ENCODE peak calls at places on chromosome 22, in ten cellular contexts. R, F, G, Z, U, C, V, N, Q and D are unnamed samples.

GRCh38 chr22:46081036-46081830 is 69.1 kb upstream of the PPARA start:
- DNase-seq in R (no peak), F (no peak), G (no peak), Z (no peak), U (peak; percentile 48), C (no peak), V (no peak), N (no peak), Q (no peak), D (no peak)

GRCh38 chr22:39134366-39135091 is 18.0 kb downstream of the CBX7 start:
- DNase-seq in R (no peak), F (no peak), G (no peak), Z (no peak), U (no peak), C (no peak), V (no peak), N (no peak), Q (no peak), D (no peak)

GRCh38 chr22:37896939-37897338 is 9.2 kb upstream of the MICALL1 start:
- DNase-seq in R (no peak), F (no peak), G (no peak), Z (no peak), U (no peak), C (no peak), V (no peak), N (no peak), Q (no peak), D (no peak)

GRCh38 chr22:37848587-37849088 is 581 bp upstream of the EIF3L start:
- DNase-seq in R (no peak), F (peak; percentile 34), G (no peak), Z (no peak), U (no peak), C (no peak), V (no peak), N (no peak), Q (no peak), D (no peak)

GRCh38 chr22:46450931-46451660 is 86.3 kb downstream of the CELSR1 start:
- DNase-seq in R (no peak), F (no peak), G (no peak), Z (no peak), U (no peak), C (no peak), V (no peak), N (no peak), Q (no peak), D (no peak)

GRCh38 chr22:39343259-39344045 is 6.3 kb upstream of the SYNGR1 start:
- DNase-seq in R (peak; percentile 40), F (peak; percentile 67), G (peak; percentile 41), Z (no peak), U (peak; percentile 65), C (peak; percentile 57), V (peak; percentile 62), N (no peak), Q (no peak), D (peak; percentile 45)

GRCh38 chr22:25048659-25049657 is 96.4 kb downstream of the KIAA1671 start:
- DNase-seq in R (peak; percentile 60), F (peak; percentile 69), G (peak; percentile 59), Z (peak; percentile 41), U (peak; percentile 65), C (peak; percentile 54), V (peak; percentile 71), N (peak; percentile 44), Q (peak; percentile 52), D (peak; percentile 64)

GRCh38 chr22:39526736-39527171 is 5.8 kb downstream of the RPS19BP1 start:
- DNase-seq in R (no peak), F (peak; percentile 57), G (no peak), Z (no peak), U (no peak), C (no peak), V (no peak), N (no peak), Q (no peak), D (no peak)

GRCh38 chr22:21038405-21038804 is 6.0 kb upstream of the SLC7A4 start:
- DNase-seq in R (no peak), F (no peak), G (no peak), Z (no peak), U (no peak), C (peak; percentile 56), V (no peak), N (no peak), Q (no peak), D (no peak)

GRCh38 chr22:27028093-27028492 is 370.7 kb downstream of the MIAT start:
- DNase-seq in R (no peak), F (no peak), G (no peak), Z (no peak), U (no peak), C (no peak), V (no peak), N (no peak), Q (no peak), D (no peak)

GRCh38 chr22:24894998-24895397 is 51.5 kb downstream of the LHFPL7 start:
- DNase-seq in R (no peak), F (peak; percentile 3), G (no peak), Z (peak; percentile 76), U (no peak), C (peak; percentile 62), V (no peak), N (no peak), Q (no peak), D (peak; percentile 7)

GRCh38 chr22:23705358-23705757 is 14.5 kb downstream of the RGL4 start:
- DNase-seq in R (peak; percentile 23), F (no peak), G (no peak), Z (no peak), U (no peak), C (no peak), V (no peak), N (no peak), Q (no peak), D (no peak)

GRCh38 chr22:25420925-25421904 is 143.3 kb upstream of the GRK3 start:
- DNase-seq in R (no peak), F (no peak), G (no peak), Z (no peak), U (no peak), C (peak; percentile 26), V (no peak), N (no peak), Q (no peak), D (no peak)

GRCh38 chr22:21051836-21052400 is 6.2 kb downstream of the LRRC74B start:
- DNase-seq in R (no peak), F (peak; percentile 6), G (no peak), Z (no peak), U (no peak), C (peak; percentile 21), V (no peak), N (no peak), Q (no peak), D (no peak)

GRCh38 chr22:24200616-24201212 is 19.4 kb downstream of the SUSD2 start:
- DNase-seq in R (no peak), F (no peak), G (no peak), Z (peak; percentile 35), U (no peak), C (peak; percentile 82), V (no peak), N (no peak), Q (no peak), D (peak; percentile 29)

GRCh38 chr22:39179401-39179827 is 26.9 kb upstream of the CBX7 start:
- DNase-seq in R (no peak), F (no peak), G (no peak), Z (no peak), U (no peak), C (no peak), V (no peak), N (no peak), Q (no peak), D (no peak)

GRCh38 chr22:26563022-26563421 is 26.9 kb downstream of the TPST2 start:
- DNase-seq in R (no peak), F (peak; percentile 43), G (no peak), Z (no peak), U (no peak), C (no peak), V (no peak), N (no peak), Q (no peak), D (no peak)

GRCh38 chr22:46484861-46485595 is 52.4 kb downstream of the CELSR1 start:
- DNase-seq in R (no peak), F (no peak), G (no peak), Z (no peak), U (no peak), C (no peak), V (no peak), N (no peak), Q (no peak), D (no peak)

GRCh38 chr22:26672590-26673468 is 15.4 kb downstream of the MIAT start:
- DNase-seq in R (peak; percentile 90), F (peak; percentile 98), G (peak; percentile 89), Z (peak; percentile 93), U (peak; percentile 90), C (peak; percentile 93), V (peak; percentile 84), N (peak; percentile 84), Q (peak; percentile 89), D (peak; percentile 79)

GRCh38 chr22:24503851-24504170 is 8.7 kb downstream of the UPB1 start:
- DNase-seq in R (no peak), F (no peak), G (no peak), Z (no peak), U (no peak), C (no peak), V (no peak), N (no peak), Q (no peak), D (no peak)

GRCh38 chr22:46017166-46017565 is 40.2 kb upstream of the WNT7B start:
- DNase-seq in R (no peak), F (no peak), G (no peak), Z (no peak), U (no peak), C (no peak), V (no peak), N (no peak), Q (no peak), D (no peak)

GRCh38 chr22:32636884-32637283 is 162.3 kb downstream of the FBXO7 start:
- DNase-seq in R (no peak), F (no peak), G (no peak), Z (no peak), U (no peak), C (no peak), V (no peak), N (no peak), Q (no peak), D (no peak)

GRCh38 chr22:47797546-47797945 is 1035.1 kb downstream of the TBC1D22A start:
- DNase-seq in R (no peak), F (no peak), G (no peak), Z (no peak), U (no peak), C (no peak), V (no peak), N (no peak), Q (no peak), D (no peak)

GRCh38 chr22:28024422-28024888 is 105.4 kb upstream of the PITPNB start:
- DNase-seq in R (no peak), F (no peak), G (no peak), Z (no peak), U (no peak), C (no peak), V (no peak), N (no peak), Q (no peak), D (no peak)

GRCh38 chr22:32644252-32645100 is 157.0 kb upstream of the TIMP3 start:
- DNase-seq in R (peak; percentile 8), F (peak; percentile 25), G (no peak), Z (no peak), U (no peak), C (peak; percentile 86), V (no peak), N (no peak), Q (no peak), D (no peak)

GRCh38 chr22:27435839-27436581 is 365.5 kb downstream of the MN1 start:
- DNase-seq in R (no peak), F (no peak), G (no peak), Z (peak; percentile 21), U (no peak), C (no peak), V (peak; percentile 43), N (no peak), Q (peak; percentile 45), D (no peak)

GRCh38 chr22:32579533-32580220 is 105.1 kb downstream of the FBXO7 start:
- DNase-seq in R (no peak), F (no peak), G (no peak), Z (no peak), U (no peak), C (peak; percentile 88), V (no peak), N (no peak), Q (no peak), D (no peak)

GRCh38 chr22:25085156-25085555 is 114.5 kb upstream of the CRYBB3 start:
- DNase-seq in R (no peak), F (no peak), G (no peak), Z (no peak), U (no peak), C (no peak), V (no peak), N (no peak), Q (no peak), D (no peak)